ENCODE peak calls at places on chromosomes 2 and 18, in five cellular contexts. One of them, this sample, is unnamed.

GRCh38 chr2:50143822-50144575 is 887.9 kb downstream of the NRXN1 start:
- DNase-seq in iris pigment epithelial cell: peak
- DNase-seq in activated T-cell treated with anti-CD3 and anti-CD28 coated beads, Interleukin-2, amount 50 U/mL, for 72 hours: peak
- DNase-seq in LNCaP clone FGC: no peak
- DNase-seq in AG04450: no peak
- DNase-seq in this sample: peak

GRCh38 chr2:172098650-172099471 is 3.8 kb downstream of the DLX2 start:
- DNase-seq in iris pigment epithelial cell: peak
- DNase-seq in activated T-cell treated with anti-CD3 and anti-CD28 coated beads, Interleukin-2, amount 50 U/mL, for 72 hours: peak
- DNase-seq in LNCaP clone FGC: no peak
- DNase-seq in AG04450: no peak
- DNase-seq in this sample: no peak

GRCh38 chr2:187188783-187189631 is 259.0 kb downstream of the CALCRL start:
- DNase-seq in iris pigment epithelial cell: no peak
- DNase-seq in activated T-cell treated with anti-CD3 and anti-CD28 coated beads, Interleukin-2, amount 50 U/mL, for 72 hours: no peak
- DNase-seq in LNCaP clone FGC: no peak
- DNase-seq in AG04450: no peak
- DNase-seq in this sample: no peak

GRCh38 chr2:160429248-160430000 is 64.2 kb downstream of the RBMS1 start:
- DNase-seq in iris pigment epithelial cell: peak
- DNase-seq in activated T-cell treated with anti-CD3 and anti-CD28 coated beads, Interleukin-2, amount 50 U/mL, for 72 hours: no peak
- DNase-seq in LNCaP clone FGC: peak
- DNase-seq in AG04450: no peak
- DNase-seq in this sample: no peak

GRCh38 chr18:63505566-63506335 is 29.0 kb downstream of the SERPINB5 start:
- DNase-seq in iris pigment epithelial cell: peak
- DNase-seq in activated T-cell treated with anti-CD3 and anti-CD28 coated beads, Interleukin-2, amount 50 U/mL, for 72 hours: peak
- DNase-seq in LNCaP clone FGC: no peak
- DNase-seq in AG04450: no peak
- DNase-seq in this sample: no peak

GRCh38 chr2:96393989-96394761 is 58.6 kb downstream of the NCAPH start:
- DNase-seq in iris pigment epithelial cell: no peak
- DNase-seq in activated T-cell treated with anti-CD3 and anti-CD28 coated beads, Interleukin-2, amount 50 U/mL, for 72 hours: no peak
- DNase-seq in LNCaP clone FGC: no peak
- DNase-seq in AG04450: no peak
- DNase-seq in this sample: no peak

GRCh38 chr2:187051350-187051749 is 202.4 kb upstream of the ZSWIM2 start:
- DNase-seq in iris pigment epithelial cell: no peak
- DNase-seq in activated T-cell treated with anti-CD3 and anti-CD28 coated beads, Interleukin-2, amount 50 U/mL, for 72 hours: no peak
- DNase-seq in LNCaP clone FGC: no peak
- DNase-seq in AG04450: no peak
- DNase-seq in this sample: no peak

GRCh38 chr2:122341007-122341406 is 585.6 kb downstream of the TSN start:
- DNase-seq in iris pigment epithelial cell: peak
- DNase-seq in activated T-cell treated with anti-CD3 and anti-CD28 coated beads, Interleukin-2, amount 50 U/mL, for 72 hours: no peak
- DNase-seq in LNCaP clone FGC: no peak
- DNase-seq in AG04450: no peak
- DNase-seq in this sample: no peak

GRCh38 chr2:127231130-127231865 is 11.2 kb upstream of the CYP27C1 start:
- DNase-seq in iris pigment epithelial cell: peak
- DNase-seq in activated T-cell treated with anti-CD3 and anti-CD28 coated beads, Interleukin-2, amount 50 U/mL, for 72 hours: no peak
- DNase-seq in LNCaP clone FGC: peak
- DNase-seq in AG04450: no peak
- DNase-seq in this sample: peak

GRCh38 chr2:207155516-207155915 is 10.2 kb downstream of the KLF7 start:
- DNase-seq in iris pigment epithelial cell: no peak
- DNase-seq in activated T-cell treated with anti-CD3 and anti-CD28 coated beads, Interleukin-2, amount 50 U/mL, for 72 hours: no peak
- DNase-seq in LNCaP clone FGC: no peak
- DNase-seq in AG04450: no peak
- DNase-seq in this sample: no peak

GRCh38 chr2:69164379-69164778 is 151.4 kb downstream of the ANTXR1 start:
- DNase-seq in iris pigment epithelial cell: peak
- DNase-seq in activated T-cell treated with anti-CD3 and anti-CD28 coated beads, Interleukin-2, amount 50 U/mL, for 72 hours: no peak
- DNase-seq in LNCaP clone FGC: no peak
- DNase-seq in AG04450: peak
- DNase-seq in this sample: no peak

GRCh38 chr18:54843302-54843701 is 15.0 kb downstream of the RAB27B start:
- DNase-seq in iris pigment epithelial cell: peak
- DNase-seq in activated T-cell treated with anti-CD3 and anti-CD28 coated beads, Interleukin-2, amount 50 U/mL, for 72 hours: no peak
- DNase-seq in LNCaP clone FGC: no peak
- DNase-seq in AG04450: no peak
- DNase-seq in this sample: no peak

GRCh38 chr2:23414876-23415275 is 29.9 kb downstream of the KLHL29 start:
- DNase-seq in iris pigment epithelial cell: no peak
- DNase-seq in activated T-cell treated with anti-CD3 and anti-CD28 coated beads, Interleukin-2, amount 50 U/mL, for 72 hours: no peak
- DNase-seq in LNCaP clone FGC: no peak
- DNase-seq in AG04450: no peak
- DNase-seq in this sample: no peak

GRCh38 chr18:59833785-59834184 is 66.0 kb upstream of the PMAIP1 start:
- DNase-seq in iris pigment epithelial cell: no peak
- DNase-seq in activated T-cell treated with anti-CD3 and anti-CD28 coated beads, Interleukin-2, amount 50 U/mL, for 72 hours: peak
- DNase-seq in LNCaP clone FGC: no peak
- DNase-seq in AG04450: no peak
- DNase-seq in this sample: no peak

GRCh38 chr2:8799004-8799403 is 38.4 kb downstream of the KIDINS220 start:
- DNase-seq in iris pigment epithelial cell: peak
- DNase-seq in activated T-cell treated with anti-CD3 and anti-CD28 coated beads, Interleukin-2, amount 50 U/mL, for 72 hours: no peak
- DNase-seq in LNCaP clone FGC: no peak
- DNase-seq in AG04450: no peak
- DNase-seq in this sample: no peak

GRCh38 chr2:238415036-238415764 is 11.5 kb upstream of the ASB1 start:
- DNase-seq in iris pigment epithelial cell: no peak
- DNase-seq in activated T-cell treated with anti-CD3 and anti-CD28 coated beads, Interleukin-2, amount 50 U/mL, for 72 hours: peak
- DNase-seq in LNCaP clone FGC: no peak
- DNase-seq in AG04450: no peak
- DNase-seq in this sample: no peak

GRCh38 chr2:40859617-40860016 is 407.7 kb upstream of the SLC8A1 start:
- DNase-seq in iris pigment epithelial cell: no peak
- DNase-seq in activated T-cell treated with anti-CD3 and anti-CD28 coated beads, Interleukin-2, amount 50 U/mL, for 72 hours: no peak
- DNase-seq in LNCaP clone FGC: no peak
- DNase-seq in AG04450: no peak
- DNase-seq in this sample: no peak

GRCh38 chr2:12119841-12120240 is 373.4 kb downstream of the LPIN1 start:
- DNase-seq in iris pigment epithelial cell: peak
- DNase-seq in activated T-cell treated with anti-CD3 and anti-CD28 coated beads, Interleukin-2, amount 50 U/mL, for 72 hours: no peak
- DNase-seq in LNCaP clone FGC: no peak
- DNase-seq in AG04450: no peak
- DNase-seq in this sample: no peak

GRCh38 chr2:110837421-110838409 is 105.3 kb downstream of the ACOXL start:
- DNase-seq in iris pigment epithelial cell: no peak
- DNase-seq in activated T-cell treated with anti-CD3 and anti-CD28 coated beads, Interleukin-2, amount 50 U/mL, for 72 hours: no peak
- DNase-seq in LNCaP clone FGC: no peak
- DNase-seq in AG04450: no peak
- DNase-seq in this sample: no peak

GRCh38 chr2:39523308-39524044 is 86.4 kb upstream of the MAP4K3 start:
- DNase-seq in iris pigment epithelial cell: peak
- DNase-seq in activated T-cell treated with anti-CD3 and anti-CD28 coated beads, Interleukin-2, amount 50 U/mL, for 72 hours: no peak
- DNase-seq in LNCaP clone FGC: no peak
- DNase-seq in AG04450: peak
- DNase-seq in this sample: no peak

GRCh38 chr2:133734699-133735098 is 166.4 kb upstream of the NCKAP5 start:
- DNase-seq in iris pigment epithelial cell: peak
- DNase-seq in activated T-cell treated with anti-CD3 and anti-CD28 coated beads, Interleukin-2, amount 50 U/mL, for 72 hours: no peak
- DNase-seq in LNCaP clone FGC: no peak
- DNase-seq in AG04450: no peak
- DNase-seq in this sample: no peak

GRCh38 chr18:34875150-34875549 is 165.1 kb downstream of the DTNA start:
- DNase-seq in iris pigment epithelial cell: no peak
- DNase-seq in activated T-cell treated with anti-CD3 and anti-CD28 coated beads, Interleukin-2, amount 50 U/mL, for 72 hours: no peak
- DNase-seq in LNCaP clone FGC: no peak
- DNase-seq in AG04450: no peak
- DNase-seq in this sample: no peak

GRCh38 chr2:107669335-107669734 is 157.4 kb upstream of the RGPD4 start:
- DNase-seq in iris pigment epithelial cell: peak
- DNase-seq in activated T-cell treated with anti-CD3 and anti-CD28 coated beads, Interleukin-2, amount 50 U/mL, for 72 hours: no peak
- DNase-seq in LNCaP clone FGC: no peak
- DNase-seq in AG04450: no peak
- DNase-seq in this sample: no peak

GRCh38 chr18:74622079-74622478 is 24.4 kb downstream of the ZNF407 start:
- DNase-seq in iris pigment epithelial cell: no peak
- DNase-seq in activated T-cell treated with anti-CD3 and anti-CD28 coated beads, Interleukin-2, amount 50 U/mL, for 72 hours: no peak
- DNase-seq in LNCaP clone FGC: no peak
- DNase-seq in AG04450: no peak
- DNase-seq in this sample: no peak

GRCh38 chr2:173134703-173135102 is 59.1 kb downstream of the MAP3K20 start:
- DNase-seq in iris pigment epithelial cell: peak
- DNase-seq in activated T-cell treated with anti-CD3 and anti-CD28 coated beads, Interleukin-2, amount 50 U/mL, for 72 hours: no peak
- DNase-seq in LNCaP clone FGC: no peak
- DNase-seq in AG04450: no peak
- DNase-seq in this sample: no peak

GRCh38 chr2:183232161-183232865 is 108.1 kb downstream of the NUP35 start:
- DNase-seq in iris pigment epithelial cell: peak
- DNase-seq in activated T-cell treated with anti-CD3 and anti-CD28 coated beads, Interleukin-2, amount 50 U/mL, for 72 hours: no peak
- DNase-seq in LNCaP clone FGC: no peak
- DNase-seq in AG04450: no peak
- DNase-seq in this sample: no peak

This sample was measured in mucosa of gallbladder.